ENCODE peak calls at places on chromosomes 12 and 14, in four cellular contexts. T is CD8-positive, alpha-beta T cell; V is HCT116; L is left lung. E is an unnamed sample.

GRCh38 chr14:104895786-104896642 is 28.7 kb upstream of the PLD4 start:
- DNase-seq in T (no peak), L (peak; percentile 59), V (no peak), E (no peak)

GRCh38 chr12:123891011-123891410 is 81.6 kb downstream of the CCDC92 start:
- DNase-seq in V (no peak), T (no peak), L (no peak), E (no peak)

GRCh38 chr14:43795600-43796228 is 711.4 kb downstream of the FSCB start:
- DNase-seq in L (no peak), V (no peak), T (no peak), E (no peak)

GRCh38 chr12:124543052-124543590 is 24.3 kb downstream of the NCOR2 start:
- DNase-seq in T (no peak), V (no peak), L (no peak), E (no peak)

GRCh38 chr14:90281261-90281660 is 24.9 kb downstream of the PSMC1 start:
- DNase-seq in L (no peak), V (no peak), T (no peak), E (no peak)

GRCh38 chr14:99201351-99202073 is 70.5 kb downstream of the BCL11B start:
- DNase-seq in V (no peak), T (no peak), L (no peak), E (no peak)

GRCh38 chr12:56521590-56522371 is at the start of gene RBMS2:
- DNase-seq in L (peak; percentile 89), V (peak; percentile 89), T (peak; percentile 6), E (peak; percentile 77)

GRCh38 chr14:75274899-75275569 is 3.6 kb upstream of the FOS start:
- DNase-seq in L (peak; percentile 87), T (peak; percentile 44), V (no peak), E (peak; percentile 70)

GRCh38 chr12:6613776-6614512 is 6.8 kb upstream of the CHD4 start:
- DNase-seq in V (peak; percentile 95), L (peak; percentile 92), T (peak; percentile 36), E (peak; percentile 85)

GRCh38 chr14:50047274-50047676 is 69.1 kb downstream of the VCPKMT start:
- DNase-seq in T (no peak), V (no peak), L (no peak), E (no peak)

GRCh38 chr14:50044040-50044651 is 72.2 kb downstream of the VCPKMT start:
- DNase-seq in L (no peak), T (no peak), V (no peak), E (no peak)

GRCh38 chr14:50041980-50042379 is 74.4 kb downstream of the VCPKMT start:
- DNase-seq in T (no peak), L (no peak), V (no peak), E (no peak)

GRCh38 chr14:50045837-50046236 is 70.5 kb downstream of the VCPKMT start:
- DNase-seq in T (no peak), L (no peak), V (no peak), E (no peak)

GRCh38 chr14:50045039-50045711 is 71.2 kb downstream of the VCPKMT start:
- DNase-seq in T (peak; percentile 67), L (peak; percentile 88), V (no peak), E (peak; percentile 76)
- TF ChIP-seq CTCF in T (no peak), L (peak; percentile 10), V (no peak), E (no peak)

GRCh38 chr12:132614861-132615578 is 3.6 kb upstream of the P2RX2 start:
- DNase-seq in T (peak; percentile 74), V (peak; percentile 76), L (peak; percentile 74), E (peak; percentile 86)

GRCh38 chr12:132615579-132616066 is 3.0 kb upstream of the P2RX2 start:
- DNase-seq in L (no peak), V (no peak), T (no peak), E (no peak)

GRCh38 chr12:132611620-132612019 is 1.2 kb upstream of the LRCOL1 start:
- DNase-seq in T (no peak), V (no peak), L (no peak), E (no peak)

GRCh38 chr12:132610896-132611602 is 667 bp upstream of the LRCOL1 start:
- DNase-seq in L (no peak), T (no peak), V (no peak), E (no peak)

GRCh38 chr12:132614029-132614428 is 3.6 kb upstream of the LRCOL1 start:
- DNase-seq in V (no peak), L (no peak), T (no peak), E (no peak)
- H3K27me3 ChIP-seq in V (no peaks in the 10 kb centered on the region), L (peaks cover 22% of the 10 kb centered on the region), T (peaks cover 22% of the 10 kb centered on the region), E (peaks cover 20% of the 10 kb centered on the region)

DNA sequence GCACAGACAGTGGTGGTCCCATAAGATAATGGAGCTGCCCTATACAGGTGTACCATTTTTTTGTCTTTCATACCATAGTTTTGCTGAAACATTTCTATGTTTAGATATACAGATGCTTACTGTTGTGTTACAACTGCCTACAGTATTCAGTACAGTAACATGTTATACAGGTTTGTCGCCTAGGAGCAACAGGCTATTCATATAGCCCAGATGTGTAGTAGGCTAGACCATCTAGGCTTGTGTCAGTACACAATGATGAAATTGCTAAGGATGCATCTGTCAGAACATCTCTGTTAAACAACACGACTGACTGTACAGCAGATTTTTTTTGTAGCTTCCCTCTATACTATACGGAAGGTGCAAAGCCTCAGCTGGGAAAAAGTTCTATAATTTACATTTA is 30.5 kb downstream of the RAD9B start:
- DNase-seq in L (no peak), T (no peak), V (no peak), E (no peak)
- H3K36me3 ChIP-seq in L (peaks cover 61% of the 10 kb centered on the region), T (peaks cover 17% of the 10 kb centered on the region), V (peaks cover 20% of the 10 kb centered on the region), E (no peaks in the 10 kb centered on the region)

GRCh38 chr14:30972882-30973582 is 52.4 kb upstream of the AP4S1 start:
- DNase-seq in T (no peak), V (no peak), L (no peak), E (no peak)

GRCh38 chr14:30971586-30971985 is 53.9 kb upstream of the AP4S1 start:
- DNase-seq in T (no peak), L (no peak), V (no peak), E (no peak)

GRCh38 chr14:30977752-30978151 is 47.7 kb upstream of the AP4S1 start:
- DNase-seq in T (no peak), L (no peak), V (no peak), E (no peak)

DNA sequence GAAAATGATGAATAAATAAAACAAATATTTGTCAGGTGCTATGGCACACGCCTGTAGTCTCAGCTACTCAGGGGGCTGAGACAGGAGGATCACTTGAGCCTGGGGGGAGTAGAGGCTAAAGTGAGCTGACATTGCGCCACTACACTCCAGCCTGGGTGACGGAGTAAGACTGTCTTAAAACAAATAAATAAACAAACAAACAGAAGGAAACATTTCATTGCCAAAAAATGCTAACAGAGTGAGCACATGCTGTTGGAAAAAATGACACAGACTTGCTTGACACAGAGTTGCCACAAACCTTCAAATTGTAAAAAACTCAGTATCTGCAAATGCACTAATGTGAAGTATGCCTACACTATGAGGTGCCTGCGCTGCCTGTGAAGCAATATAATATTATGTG is 50.8 kb upstream of the AP4S1 start:
- DNase-seq in T (no peak), L (no peak), V (no peak), E (no peak)
- TF ChIP-seq CTCF in T (no peak), L (no peak), V (no peak), E (no peak)

GRCh38 chr12:98260276-98260675 is 255.1 kb upstream of the TMPO start:
- DNase-seq in L (no peak), T (no peak), V (no peak), E (no peak)
- H3K27me3 ChIP-seq in L (no peaks in the 10 kb centered on the region), T (no peaks in the 10 kb centered on the region), V (peaks cover 51% of the 10 kb centered on the region), E (no peaks in the 10 kb centered on the region)

GRCh38 chr12:68628698-68629097 is 18.0 kb downstream of the RAP1B start:
- DNase-seq in V (no peak), T (no peak), L (no peak), E (no peak)
- H3K36me3 ChIP-seq in V (peaks cover 11% of the 10 kb centered on the region), T (peaks cover 7% of the 10 kb centered on the region), L (peaks cover 28% of the 10 kb centered on the region), E (no peaks in the 10 kb centered on the region)

DNA sequence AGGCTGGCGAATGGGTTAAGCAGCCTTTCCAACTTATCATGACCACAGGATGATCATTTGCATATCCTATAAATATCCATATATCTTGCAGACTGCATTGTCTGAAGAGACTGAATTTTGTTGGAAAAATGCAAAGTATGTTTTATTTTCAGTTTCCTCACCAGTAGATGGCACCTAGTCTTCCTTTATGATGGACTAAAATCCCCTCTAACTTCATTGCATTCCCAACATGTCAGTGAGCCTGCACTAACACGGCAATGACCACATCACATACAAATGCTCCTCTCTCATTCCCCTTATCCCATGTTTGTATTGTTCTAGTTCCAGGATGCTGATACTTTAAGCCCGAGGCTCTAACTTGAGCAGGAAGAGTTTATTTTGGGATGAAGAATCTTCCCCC is 24.7 kb upstream of the MYBPC1 start:
- DNase-seq in T (no peak), V (no peak), L (no peak), E (no peak)
- TF ChIP-seq CTCF in T (no peak), V (peak; percentile 27), L (no peak), E (no peak)

DNA sequence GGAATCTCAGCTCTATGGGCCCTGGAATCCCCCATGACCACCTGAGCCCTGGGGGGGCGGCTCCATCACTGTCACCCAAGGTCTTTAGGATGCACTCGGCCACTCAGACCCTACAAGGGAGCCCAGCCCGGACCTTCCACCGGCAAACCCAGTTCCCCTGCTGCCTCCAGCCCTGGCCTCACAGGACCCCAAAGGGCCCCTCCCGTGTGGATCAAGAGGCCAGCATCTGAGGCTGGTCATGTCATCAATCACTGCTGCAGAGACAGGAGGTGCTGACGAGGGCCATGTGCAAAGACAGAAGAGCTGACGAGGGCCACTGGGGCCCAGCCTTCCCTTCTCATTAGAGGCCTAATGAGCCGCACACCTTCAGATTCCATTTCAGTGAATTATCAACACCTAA is 39.0 kb upstream of the SFSWAP start:
- DNase-seq in L (no peak), T (no peak), V (no peak), E (peak; percentile 48)
- H3K27me3 ChIP-seq in L (no peaks in the 10 kb centered on the region), T (no peaks in the 10 kb centered on the region), V (peaks cover 16% of the 10 kb centered on the region), E (no peaks in the 10 kb centered on the region)

E was measured in ascending aorta.